ENCODE peak calls at places on chromosomes 1 and 21, in four cellular contexts. I is mesendoderm, D is H1, O is trophoblast cell. W is an unnamed sample.

GRCh38 chr1:1264868-1265272 is 8.8 kb downstream of the UBE2J2 start:
- DNase-seq in O (peak; percentile 61), D (no peak), I (peak; percentile 65), W (peak; percentile 70)

GRCh38 chr1:220151454-220151853 is 57.5 kb downstream of the IARS2 start:
- DNase-seq in D (no peak), O (no peak), I (no peak), W (no peak)

GRCh38 chr1:199784127-199784526 is 243.4 kb upstream of the NR5A2 start:
- DNase-seq in O (no peak), D (no peak), I (no peak), W (no peak)

GRCh38 chr1:94273111-94273510 is 35.7 kb upstream of the ARHGAP29 start:
- DNase-seq in I (no peak), D (no peak), O (no peak), W (no peak)

GRCh38 chr1:109760581-109761226 is 3.0 kb downstream of the EPS8L3 start:
- DNase-seq in O (no peak), I (no peak), D (no peak), W (no peak)

GRCh38 chr1:17013598-17014320 is 2.0 kb upstream of the ATP13A2 start:
- DNase-seq in O (no peak), I (no peak), D (no peak), W (no peak)

GRCh38 chr1:214028999-214029406 is 41.2 kb downstream of the PROX1 start:
- DNase-seq in O (no peak), D (no peak), I (no peak), W (no peak)

GRCh38 chr1:107936498-107937481 is 28.2 kb downstream of the VAV3 start:
- DNase-seq in D (peak; percentile 64), I (peak; percentile 96), O (peak; percentile 95), W (peak; percentile 78)

GRCh38 chr21:17554619-17555472 is 42.0 kb downstream of the CXADR start:
- DNase-seq in I (peak; percentile 74), O (no peak), D (no peak), W (no peak)

GRCh38 chr1:165631403-165632151 is 543 bp downstream of the MGST3 start:
- DNase-seq in D (no peak), O (peak; percentile 75), I (peak; percentile 78), W (peak; percentile 54)

GRCh38 chr21:42214081-42214750 is 4.7 kb upstream of the ABCG1 start:
- DNase-seq in D (no peak), I (no peak), O (no peak), W (no peak)

GRCh38 chr1:111878096-111878495 is 111.4 kb downstream of the KCND3 start:
- DNase-seq in O (no peak), I (no peak), D (no peak), W (no peak)

GRCh38 chr1:112021263-112021662 is 31.8 kb upstream of the KCND3 start:
- DNase-seq in O (no peak), D (no peak), I (peak; percentile 61), W (no peak)

GRCh38 chr1:19815801-19816736 is 986 bp upstream of the RNF186 start:
- DNase-seq in O (no peak), D (no peak), I (no peak), W (no peak)

GRCh38 chr1:228336308-228337030 is 70.2 kb downstream of the TRIM11 start:
- DNase-seq in I (no peak), O (no peak), D (no peak), W (no peak)

GRCh38 chr1:243841507-243841906 is 8.5 kb downstream of the AKT3 start:
- DNase-seq in D (no peak), O (no peak), I (no peak), W (no peak)

GRCh38 chr1:12600335-12600734 is 17.7 kb downstream of the DHRS3 start:
- DNase-seq in O (no peak), I (no peak), D (no peak), W (no peak)

GRCh38 chr1:108142258-108142657 is 57.9 kb downstream of the SLC25A24 start:
- DNase-seq in D (no peak), I (no peak), O (no peak), W (no peak)

DNA sequence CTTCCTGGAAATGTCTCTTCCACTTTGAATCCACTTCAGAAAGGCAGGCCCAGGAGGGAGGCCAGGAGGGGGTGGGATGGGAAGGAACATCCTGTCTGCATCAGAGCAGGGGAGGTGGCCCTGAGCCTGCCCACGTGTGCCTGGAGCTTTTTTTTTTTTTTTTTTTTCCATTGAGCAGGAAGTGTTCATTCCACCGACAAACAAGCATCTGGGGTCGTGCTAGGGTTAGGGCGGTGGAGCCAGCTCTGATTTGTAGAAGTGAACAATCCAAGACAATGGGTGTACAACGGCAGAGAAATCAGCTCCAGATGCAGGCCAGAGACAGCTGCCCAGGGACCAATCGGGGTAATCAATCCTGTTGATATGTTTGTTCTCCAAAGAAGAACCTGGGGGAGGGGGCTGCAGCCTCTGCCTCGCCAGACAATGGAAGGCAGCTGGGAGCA is 93.3 kb downstream of the SSBP3 start:
- DNase-seq in D (no peak), O (no peak), I (peak; percentile 95), W (peak; percentile 66)
- H3K4ac ChIP-seq in D (no peak overlapping the region), O (peak overlapping the region; percentile 90), I (peak overlapping the region; percentile 82), W (no peak overlapping the region)

GRCh38 chr1:35947547-35947946 is 16.6 kb downstream of the AGO3 start:
- DNase-seq in I (no peak), D (no peak), O (no peak), W (no peak)
- H3K79me2 ChIP-seq in I (peaks cover 14% of the 10 kb centered on the region), D (no peaks in the 10 kb centered on the region), O (peaks cover 2% of the 10 kb centered on the region), W (peaks cover 4% of the 10 kb centered on the region)

GRCh38 chr1:2476066-2476999 is at the start of gene PLCH2:
- DNase-seq in I (no peak), O (no peak), D (no peak), W (no peak)
- H2BK5ac ChIP-seq in I (no peak within 1 kb of the TSS), O (no peak within 1 kb of the TSS), D (no peak within 1 kb of the TSS), W (no peak within 1 kb of the TSS)

DNA sequence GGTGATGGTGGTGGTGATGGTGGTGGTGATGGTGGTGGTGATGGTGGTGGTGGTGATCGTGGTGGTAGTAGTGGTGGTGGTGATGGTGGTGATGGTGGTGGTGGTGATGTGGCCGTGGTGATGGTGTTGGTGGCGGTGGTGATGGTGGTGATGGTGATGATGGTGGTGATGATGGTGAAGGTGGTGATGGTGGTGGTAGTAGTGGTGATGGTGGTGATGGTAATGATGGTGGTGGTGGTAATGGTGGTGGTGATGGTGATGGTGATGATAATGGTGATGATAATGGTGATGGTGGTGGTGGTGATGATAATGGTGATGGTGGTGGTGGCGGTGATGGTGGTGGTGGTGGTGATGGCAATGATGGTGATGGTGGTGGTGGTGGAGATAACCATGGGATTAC is 6.8 kb upstream of the COL6A2 start:
- DNase-seq in D (no peak), I (no peak), O (no peak), W (no peak)
- H3K4ac ChIP-seq in D (no peak overlapping the region), I (no peak overlapping the region), O (no peak overlapping the region), W (no peak overlapping the region)

GRCh38 chr1:224640018-224640417 is 23.9 kb downstream of the CNIH3 start:
- DNase-seq in I (peak; percentile 35), O (no peak), D (no peak), W (no peak)
- H3K79me2 ChIP-seq in I (peaks cover 3% of the 10 kb centered on the region), O (no peaks in the 10 kb centered on the region), D (no peaks in the 10 kb centered on the region), W (no peaks in the 10 kb centered on the region)